ENCODE peak calls at places on chromosomes 12 and 14, in six cellular contexts. S, W, M, B, V and R are unnamed samples.

GRCh38 chr14:52850520-52850919 is 59.1 kb upstream of the GNPNAT1 start:
- DNase-seq in V (no peak), B (no peak), S (no peak), W (no peak), M (no peak), R (no peak)

GRCh38 chr14:61668267-61668666 is 27.0 kb upstream of the HIF1A start:
- DNase-seq in S (no peak), B (no peak), M (no peak), V (no peak), W (no peak), R (no peak)

GRCh38 chr12:3282271-3282670 is 205.1 kb downstream of the TSPAN9 start:
- DNase-seq in M (no peak), S (peak; percentile 29), V (no peak), B (no peak), W (no peak), R (no peak)

GRCh38 chr12:48795550-48796455 is 6.9 kb upstream of the ADCY6 start:
- DNase-seq in S (no peak), V (peak; percentile 55), M (no peak), W (peak; percentile 84), B (peak; percentile 84), R (peak; percentile 90)

GRCh38 chr12:57238854-57239554 is 9.5 kb downstream of the SHMT2 start:
- DNase-seq in W (peak; percentile 89), S (peak; percentile 98), M (peak; percentile 97), B (peak; percentile 96), V (peak; percentile 95), R (no peak)

GRCh38 chr12:51547606-51548005 is 43.4 kb upstream of the SCN8A start:
- DNase-seq in W (no peak), V (no peak), B (no peak), M (no peak), S (no peak), R (no peak)

GRCh38 chr14:105536691-105537579 is 10.6 kb downstream of the TMEM121 start:
- DNase-seq in S (peak; percentile 47), M (no peak), V (no peak), B (no peak), W (no peak), R (no peak)

GRCh38 chr14:34157642-34158041 is 206.8 kb upstream of the EGLN3 start:
- DNase-seq in B (no peak), M (no peak), V (no peak), W (no peak), S (no peak), R (no peak)

GRCh38 chr12:1529862-1530591 is 64.4 kb downstream of the FBXL14 start:
- DNase-seq in V (peak; percentile 43), B (peak; percentile 58), S (peak; percentile 89), M (no peak), W (no peak), R (no peak)

GRCh38 chr14:37230551-37231194 is 32.9 kb downstream of the MIPOL1 start:
- DNase-seq in S (no peak), W (no peak), V (no peak), B (peak; percentile 31), M (no peak), R (no peak)

GRCh38 chr12:93773122-93773871 is 96.1 kb downstream of the CRADD start:
- DNase-seq in W (no peak), M (no peak), S (no peak), V (no peak), B (peak; percentile 33), R (no peak)

GRCh38 chr12:120584343-120585149 is 3.3 kb upstream of the POP5 start:
- DNase-seq in V (peak; percentile 52), S (peak; percentile 93), B (peak; percentile 74), M (peak; percentile 86), W (peak; percentile 75), R (no peak)

GRCh38 chr12:82996168-82996812 is 309.6 kb downstream of the TMTC2 start:
- DNase-seq in W (no peak), S (no peak), B (no peak), M (no peak), V (no peak), R (no peak)

GRCh38 chr12:48977290-48978281 is 536 bp upstream of the WNT1 start:
- DNase-seq in V (no peak), B (peak; percentile 83), M (peak; percentile 95), W (peak; percentile 67), S (peak; percentile 95), R (no peak)

GRCh38 chr12:10501031-10501430 is 4.7 kb upstream of the EIF2S3B start:
- DNase-seq in V (no peak), W (no peak), B (no peak), M (no peak), S (no peak), R (no peak)

GRCh38 chr14:24436355-24437019 is 6.1 kb downstream of the SDR39U1 start:
- DNase-seq in S (no peak), M (no peak), W (no peak), V (no peak), B (peak; percentile 65), R (no peak)

GRCh38 chr12:108447168-108447840 is 67.8 kb upstream of the FICD start:
- DNase-seq in B (no peak), W (no peak), M (no peak), S (no peak), V (no peak), R (no peak)

GRCh38 chr12:75086086-75087038 is 123.3 kb downstream of the KCNC2 start:
- DNase-seq in B (no peak), M (no peak), S (no peak), V (no peak), W (no peak), R (no peak)

GRCh38 chr12:65593206-65593833 is 231.0 kb upstream of the HMGA2 start:
- DNase-seq in B (no peak), M (no peak), V (no peak), W (no peak), S (no peak), R (no peak)

GRCh38 chr14:23865502-23865901 is 88.1 kb upstream of the DHRS4 start:
- DNase-seq in M (no peak), W (no peak), S (no peak), V (no peak), B (no peak), R (no peak)

GRCh38 chr12:77720258-77720657 is 110.4 kb upstream of the NAV3 start:
- DNase-seq in S (no peak), W (no peak), M (no peak), V (no peak), B (no peak), R (no peak)

GRCh38 chr12:92365836-92366235 is 220.2 kb upstream of the BTG1 start:
- DNase-seq in W (no peak), S (no peak), B (no peak), V (no peak), M (no peak), R (no peak)

GRCh38 chr14:44662250-44662891 is 155.3 kb upstream of the FSCB start:
- DNase-seq in V (no peak), M (no peak), S (no peak), B (no peak), W (no peak), R (no peak)

GRCh38 chr12:55937956-55938355 is 7.0 kb downstream of the DGKA start:
- DNase-seq in M (no peak), V (no peak), W (no peak), S (no peak), B (no peak), R (no peak)

GRCh38 chr14:101476258-101476930 is 84.9 kb upstream of the DIO3 start:
- DNase-seq in V (no peak), S (peak; percentile 63), B (no peak), W (peak; percentile 4), M (peak; percentile 45), R (no peak)

GRCh38 chr14:91830777-91831176 is 36.6 kb downstream of the TC2N start:
- DNase-seq in B (no peak), W (peak; percentile 68), V (no peak), S (no peak), M (no peak), R (no peak)

GRCh38 chr12:76646366-76646765 is 86.8 kb upstream of the OSBPL8 start:
- DNase-seq in W (no peak), S (no peak), M (no peak), V (no peak), B (no peak), R (no peak)

GRCh38 chr14:61145903-61146411 is 135.2 kb downstream of the TMEM30B start:
- DNase-seq in B (no peak), V (no peak), S (no peak), M (no peak), W (no peak), R (no peak)

GRCh38 chr12:52632656-52633055 is 14.3 kb upstream of the KRT73 start:
- DNase-seq in M (no peak), S (no peak), W (no peak), V (no peak), B (no peak), R (no peak)

GRCh38 chr12:114952573-114953196 is 268.7 kb upstream of the TBX3 start:
- DNase-seq in M (no peak), S (no peak), W (no peak), V (no peak), B (no peak), R (no peak)

GRCh38 chr12:12975322-12976077 is 23.5 kb upstream of the GPRC5D start:
- DNase-seq in B (peak; percentile 32), M (no peak), S (peak; percentile 36), V (no peak), W (peak; percentile 46), R (no peak)

GRCh38 chr12:124369055-124369900 is 74.4 kb downstream of the RFLNA start:
- DNase-seq in V (no peak), W (peak; percentile 96), S (peak; percentile 96), M (peak; percentile 88), B (no peak), R (no peak)
- TF ChIP-seq POLR2A in V (no peak), W (no peak), S (peak; percentile 25), M (no peak), B (no peak), R (no peak)

GRCh38 chr14:69049675-69050074 is 70.6 kb upstream of the ACTN1 start:
- DNase-seq in S (no peak), V (no peak), W (no peak), M (no peak), B (no peak), R (no peak)
- TF ChIP-seq POLR2AphosphoS5 in S (peak; percentile 46), V (no peak), W (peak; percentile 75), M (no peak), B (no peak), R (no peak)

DNA sequence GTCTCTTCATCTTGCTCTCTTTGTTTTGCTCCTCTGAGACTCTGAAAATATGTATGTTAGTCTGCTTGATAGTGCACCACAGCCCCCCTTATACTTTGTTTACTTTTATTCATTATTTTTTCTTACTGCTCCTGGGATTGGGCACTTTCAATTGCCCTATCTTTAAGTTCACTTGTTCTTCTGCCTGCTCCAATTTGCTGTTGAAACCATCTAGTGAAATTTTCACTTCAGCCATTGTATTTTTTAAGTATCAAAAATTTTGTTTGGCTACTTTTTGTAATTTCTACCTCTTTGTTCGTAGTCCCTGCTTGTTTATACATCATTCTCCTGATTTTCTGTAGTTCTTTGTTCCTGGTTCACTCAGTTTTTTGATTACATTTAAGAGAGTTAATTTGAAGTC is 223.3 kb downstream of the SLC38A4 start:
- DNase-seq in V (no peak), W (no peak), B (no peak), M (no peak), S (no peak), R (no peak)
- TF ChIP-seq POLR2A in V (no peak), W (no peak), B (no peak), M (no peak), S (no peak), R (no peak)

DNA sequence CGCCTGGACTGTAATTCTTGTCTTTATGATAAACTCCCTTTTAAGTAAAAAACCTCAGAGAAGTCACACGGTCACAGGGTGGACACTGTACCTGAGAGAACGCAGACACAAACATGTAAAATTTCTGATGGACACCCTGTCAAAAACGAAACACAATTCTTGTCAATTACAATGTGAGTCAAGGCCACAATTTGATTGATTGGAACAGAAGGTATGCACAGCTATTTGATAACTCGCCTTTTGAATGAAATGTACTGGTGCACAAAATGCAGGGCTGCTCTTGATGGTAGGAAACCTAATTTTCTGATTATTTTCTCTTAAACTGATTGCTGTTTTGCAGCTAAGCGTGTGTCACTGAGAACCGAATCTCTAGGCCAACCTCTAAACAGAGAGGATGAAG is 9.2 kb downstream of the DNAH10 start:
- DNase-seq in M (no peak), V (no peak), B (no peak), W (no peak), S (no peak), R (no peak)
- TF ChIP-seq POLR2AphosphoS5 in M (no peak), V (no peak), B (no peak), W (no peak), S (no peak), R (no peak)